ENCODE peak calls at places on chromosome 1, in five cellular contexts. T, P, N, O and G are unnamed samples.

GRCh38 chr1:36400825-36401601 is 3.3 kb upstream of the LSM10 start:
- DNase-seq in T (peak), O (no peak), P (no peak), N (peak), G (no peak)

GRCh38 chr1:172897738-172898137 is 153.0 kb downstream of the TNFSF18 start:
- DNase-seq in T (no peak), P (no peak), O (no peak), N (no peak), G (no peak)

GRCh38 chr1:217982711-217983405 is 302.2 kb upstream of the RRP15 start:
- DNase-seq in O (no peak), N (peak), P (no peak), T (no peak), G (peak)

GRCh38 chr1:3530931-3531818 is 76.7 kb downstream of the ARHGEF16 start:
- DNase-seq in N (peak), O (peak), P (peak), T (peak), G (peak)

GRCh38 chr1:241771117-241771516 is 76.9 kb upstream of the EXO1 start:
- DNase-seq in N (no peak), P (no peak), T (no peak), O (no peak), G (no peak)

GRCh38 chr1:38454236-38454635 is 405.3 kb downstream of the RRAGC start:
- DNase-seq in N (peak), P (no peak), T (no peak), O (no peak), G (no peak)

GRCh38 chr1:22317231-22317919 is 134.3 kb upstream of the ZBTB40 start:
- DNase-seq in O (peak), N (peak), P (peak), T (no peak), G (peak)

GRCh38 chr1:246669659-246670058 is 54.5 kb upstream of the SCCPDH start:
- DNase-seq in T (no peak), P (no peak), N (no peak), O (no peak), G (no peak)

GRCh38 chr1:228059536-228060457 is 22.7 kb upstream of the ARF1 start:
- DNase-seq in N (peak), T (peak), P (peak), O (peak), G (peak)

GRCh38 chr1:1144122-1144842 is 28.4 kb upstream of the C1orf159 start:
- DNase-seq in T (no peak), O (peak), P (peak), N (no peak), G (peak)

GRCh38 chr1:34362949-34363348 is 186.2 kb downstream of the C1orf94 start:
- DNase-seq in T (no peak), N (no peak), O (no peak), P (no peak), G (no peak)

GRCh38 chr1:153443486-153443885 is 17.0 kb downstream of the S100A7 start:
- DNase-seq in O (no peak), N (no peak), P (no peak), T (no peak), G (no peak)